ENCODE peak calls at places on chromosomes 6 and 20, in four cellular contexts. U, A, G and L are unnamed samples. For H3K9me3, the result is how much of the 10 kb centered on the place peaks cover.

GRCh38 chr6:138546733-138547185 is 47.5 kb upstream of the NHSL1 start:
- DNase-seq in U (no peak), A (no peak), G (no peak), L (no peak)

GRCh38 chr6:43771858-43772570 is 2.0 kb downstream of the VEGFA start:
- DNase-seq in U (peak), A (peak), G (peak), L (no peak)

GRCh38 chr6:118382126-118382525 is 166.0 kb upstream of the PLN start:
- DNase-seq in U (no peak), A (no peak), G (no peak), L (no peak)

GRCh38 chr6:160132776-160133338 is 11.2 kb downstream of the SLC22A1 start:
- DNase-seq in U (no peak), A (no peak), G (no peak), L (no peak)

GRCh38 chr6:157274471-157275226 is 48.7 kb downstream of the TMEM242 start:
- DNase-seq in U (peak), A (peak), G (peak), L (peak)

GRCh38 chr6:37004044-37004984 is 1.1 kb upstream of the FGD2 start:
- DNase-seq in U (no peak), A (no peak), G (no peak), L (no peak)

GRCh38 chr6:6004147-6004995 is 2.4 kb downstream of the NRN1 start:
- DNase-seq in U (no peak), A (no peak), G (no peak), L (no peak)

GRCh38 chr20:53940883-53941546 is 129.4 kb downstream of the BCAS1 start:
- DNase-seq in U (no peak), A (no peak), G (no peak), L (no peak)

GRCh38 chr6:85394853-85395538 is 54.9 kb upstream of the NT5E start:
- DNase-seq in U (no peak), A (no peak), G (peak), L (no peak)

GRCh38 chr6:12348530-12349511 is 58.7 kb downstream of the EDN1 start:
- DNase-seq in U (no peak), A (no peak), G (peak), L (no peak)

GRCh38 chr6:158611600-158612041 is 32.9 kb downstream of the DYNLT1 start:
- DNase-seq in U (no peak), A (peak), G (peak), L (no peak)

GRCh38 chr6:121435444-121436069 is at the start of gene GJA1:
- DNase-seq in U (no peak), A (no peak), G (peak), L (no peak)

GRCh38 chr20:10216146-10216741 is 2.4 kb upstream of the SNAP25 start:
- DNase-seq in U (no peak), A (no peak), G (no peak), L (no peak)

GRCh38 chr6:42774201-42774600 is 7.7 kb upstream of the BICRAL start:
- DNase-seq in U (peak), A (no peak), G (no peak), L (no peak)

GRCh38 chr20:31811796-31812728 is 7.1 kb upstream of the MYLK2 start:
- DNase-seq in U (no peak), A (no peak), G (no peak), L (no peak)

GRCh38 chr6:165662041-165662491 is 975 bp downstream of the PDE10A start:
- DNase-seq in U (no peak), A (peak), G (no peak), L (no peak)

GRCh38 chr6:13703496-13703895 is 8.1 kb downstream of the RANBP9 start:
- DNase-seq in U (no peak), A (no peak), G (no peak), L (no peak)

GRCh38 chr6:166258854-166259276 is 49.3 kb downstream of the PRR18 start:
- DNase-seq in U (no peak), A (peak), G (peak), L (no peak)

GRCh38 chr6:169241688-169242350 is 11.8 kb downstream of the THBS2 start:
- DNase-seq in U (no peak), A (no peak), G (no peak), L (no peak)

GRCh38 chr20:46752639-46753235 is 43.3 kb downstream of the SLC2A10 start:
- DNase-seq in U (peak), A (peak), G (peak), L (peak)

GRCh38 chr6:3022765-3023662 is 23.3 kb downstream of the NQO2 start:
- DNase-seq in U (peak), A (peak), G (no peak), L (peak)

GRCh38 chr20:52923123-52923543 is 49.0 kb upstream of the TSHZ2 start:
- DNase-seq in U (no peak), A (no peak), G (no peak), L (no peak)

GRCh38 chr6:34469499-34469898 is 3.6 kb downstream of the PACSIN1 start:
- DNase-seq in U (no peak), A (no peak), G (no peak), L (no peak)

GRCh38 chr20:3930265-3931206 is 41.3 kb downstream of the PANK2 start:
- DNase-seq in U (no peak), A (no peak), G (no peak), L (no peak)

GRCh38 chr6:90610291-90610670 is 23.4 kb upstream of the MAP3K7 start:
- DNase-seq in U (no peak), A (peak), G (no peak), L (no peak)

GRCh38 chr6:80003841-80004198 is 629 bp upstream of the TTK start:
- DNase-seq in U (peak), A (no peak), G (no peak), L (peak)

GRCh38 chr6:16432075-16433032 is 194.0 kb downstream of the GMPR start:
- DNase-seq in U (no peak), A (no peak), G (peak), L (no peak)

GRCh38 chr6:157428418-157429202 is 47.6 kb downstream of the ZDHHC14 start:
- DNase-seq in U (no peak), A (no peak), G (no peak), L (no peak)

DNA sequence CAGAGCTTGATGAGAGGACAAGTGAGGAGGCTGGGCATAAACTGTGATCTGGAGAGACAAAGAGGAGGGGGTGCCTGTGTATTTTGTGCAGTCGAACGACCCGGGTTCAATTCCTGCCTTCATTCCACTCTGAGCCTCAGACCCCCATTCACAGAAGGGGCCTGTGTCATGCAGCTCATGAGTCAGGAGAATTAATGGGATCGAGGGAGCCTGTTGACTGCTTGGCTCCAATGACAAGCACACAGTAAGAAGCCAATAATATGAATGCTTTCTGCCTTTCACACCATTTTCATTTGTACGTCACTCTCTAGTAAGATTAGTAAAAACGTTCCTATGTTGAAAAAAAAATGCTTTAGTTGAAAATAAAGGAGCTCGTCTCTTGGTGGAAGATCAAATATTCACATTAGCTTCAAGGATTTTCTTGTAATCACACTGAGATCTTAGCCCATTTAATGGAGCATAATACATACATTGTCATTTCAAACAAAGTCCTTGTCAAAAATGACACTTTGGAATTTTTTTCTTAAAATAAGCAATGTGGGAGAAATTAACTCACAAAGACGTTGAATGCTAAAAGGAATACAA is 246.8 kb upstream of the AFDN start:
- DNase-seq in U (no peak), A (no peak), G (no peak), L (no peak)
- H3K9me3 ChIP-seq in U (under half), A (under half), G (under half), L (under half)

GRCh38 chr6:53394704-53395103 is 46.0 kb upstream of the ELOVL5 start:
- DNase-seq in U (no peak), A (no peak), G (no peak), L (no peak)
- H3K9me3 ChIP-seq in U (under half), A (under half), G (under half), L (under half)

DNA sequence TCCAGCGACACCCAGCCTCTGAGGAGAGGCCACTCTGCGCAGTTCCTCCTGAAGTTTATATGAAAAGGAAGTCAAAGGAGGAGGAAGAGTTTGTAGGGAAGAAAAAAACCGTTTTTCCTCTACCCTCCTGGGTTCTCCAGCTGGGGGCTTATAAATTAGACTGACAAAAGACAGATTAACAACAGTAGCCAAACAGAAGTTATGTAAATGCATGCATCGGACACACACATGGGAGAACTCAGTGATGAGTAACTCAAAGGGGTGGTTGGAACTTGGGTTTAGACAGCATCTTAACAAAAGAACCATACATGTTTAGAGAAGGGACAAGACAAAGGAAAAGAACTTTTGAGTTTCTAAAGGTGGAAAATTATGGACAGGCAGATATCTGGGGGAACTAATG is 71.2 kb downstream of the CD24 start:
- DNase-seq in U (no peak), A (no peak), G (no peak), L (no peak)
- H3K9me3 ChIP-seq in U (under half), A (under half), G (under half), L (under half)

GRCh38 chr6:29743568-29743967 is 20.3 kb downstream of the HLA-F start:
- DNase-seq in U (no peak), A (no peak), G (no peak), L (no peak)

GRCh38 chr6:29739882-29740261 is 16.6 kb downstream of the HLA-F start:
- DNase-seq in U (no peak), A (no peak), G (no peak), L (no peak)

GRCh38 chr6:29744131-29744530 is 20.9 kb downstream of the HLA-F start:
- DNase-seq in U (no peak), A (no peak), G (no peak), L (no peak)

GRCh38 chr6:29743025-29743424 is 19.8 kb downstream of the HLA-F start:
- DNase-seq in U (no peak), A (no peak), G (no peak), L (no peak)

DNA sequence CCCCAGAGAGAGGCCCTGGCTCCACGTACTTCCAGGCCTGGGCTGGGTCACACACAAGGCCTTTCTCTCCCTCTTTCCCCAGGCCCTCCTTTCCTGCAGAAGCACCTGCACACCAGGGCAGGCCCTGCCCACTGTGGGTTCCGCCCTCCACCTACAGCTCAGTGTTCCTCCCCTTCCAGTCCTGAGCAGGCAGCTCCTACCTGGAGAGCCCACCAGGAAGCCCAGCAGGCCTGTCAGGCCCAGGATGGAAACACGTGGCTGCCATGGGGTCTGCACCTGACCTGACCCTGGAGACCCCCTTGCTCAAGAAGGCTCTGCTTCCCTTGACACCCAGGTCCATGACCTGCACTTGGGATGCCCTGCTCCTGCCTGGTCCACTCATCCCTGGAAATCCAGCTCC is 19.0 kb downstream of the HLA-F start:
- DNase-seq in U (no peak), A (no peak), G (no peak), L (no peak)
- H3K9me3 ChIP-seq in U (under half), A (under half), G (under half), L (under half)

GRCh38 chr6:140185991-140186390 is 811.5 kb upstream of the CITED2 start:
- DNase-seq in U (no peak), A (no peak), G (no peak), L (no peak)

GRCh38 chr6:140183881-140184280 is 809.4 kb upstream of the CITED2 start:
- DNase-seq in U (no peak), A (no peak), G (no peak), L (no peak)

GRCh38 chr6:140180306-140180705 is 805.9 kb upstream of the CITED2 start:
- DNase-seq in U (no peak), A (no peak), G (no peak), L (no peak)

GRCh38 chr6:140178550-140179334 is 804.3 kb upstream of the CITED2 start:
- DNase-seq in U (no peak), A (no peak), G (no peak), L (no peak)

GRCh38 chr6:140182819-140183218 is 808.4 kb upstream of the CITED2 start:
- DNase-seq in U (no peak), A (no peak), G (no peak), L (no peak)
- H3K9me3 ChIP-seq in U (under half), A (under half), G (under half), L (under half)

GRCh38 chr6:322205-322930 is 30.1 kb downstream of the DUSP22 start:
- DNase-seq in U (no peak), A (no peak), G (no peak), L (no peak)

GRCh38 chr6:319177-320131 is 27.2 kb downstream of the DUSP22 start:
- DNase-seq in U (peak), A (no peak), G (no peak), L (no peak)

GRCh38 chr6:320351-321157 is 28.3 kb downstream of the DUSP22 start:
- DNase-seq in U (peak), A (no peak), G (no peak), L (no peak)

GRCh38 chr6:322940-323729 is 30.8 kb downstream of the DUSP22 start:
- DNase-seq in U (no peak), A (no peak), G (no peak), L (no peak)

GRCh38 chr6:321158-321438 is 28.8 kb downstream of the DUSP22 start:
- DNase-seq in U (no peak), A (no peak), G (no peak), L (no peak)
- H3K9me3 ChIP-seq in U (under half), A (under half), G (under half), L (under half)

DNA sequence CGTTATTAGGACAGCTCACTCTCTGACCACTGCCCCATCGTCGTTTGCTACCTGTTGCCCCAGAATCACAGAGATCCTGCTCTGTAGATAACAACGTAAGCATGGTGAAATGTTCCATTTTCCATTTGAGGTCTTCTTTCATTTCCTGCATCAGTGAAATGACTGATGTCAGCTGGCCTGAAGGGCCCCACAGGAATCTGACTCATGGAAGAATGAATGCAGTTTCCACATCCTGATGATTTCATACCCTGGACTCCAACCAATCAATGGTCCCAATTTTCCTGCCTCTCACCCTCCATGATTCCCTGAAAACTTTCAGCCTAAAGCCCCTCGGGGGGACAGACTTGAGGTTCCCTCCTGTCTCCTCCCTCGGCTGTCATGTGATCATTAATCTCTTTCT is 394.4 kb upstream of the CDH4 start:
- DNase-seq in U (no peak), A (no peak), G (no peak), L (no peak)
- H3K9me3 ChIP-seq in U (under half), A (under half), G (under half), L (under half)

DNA sequence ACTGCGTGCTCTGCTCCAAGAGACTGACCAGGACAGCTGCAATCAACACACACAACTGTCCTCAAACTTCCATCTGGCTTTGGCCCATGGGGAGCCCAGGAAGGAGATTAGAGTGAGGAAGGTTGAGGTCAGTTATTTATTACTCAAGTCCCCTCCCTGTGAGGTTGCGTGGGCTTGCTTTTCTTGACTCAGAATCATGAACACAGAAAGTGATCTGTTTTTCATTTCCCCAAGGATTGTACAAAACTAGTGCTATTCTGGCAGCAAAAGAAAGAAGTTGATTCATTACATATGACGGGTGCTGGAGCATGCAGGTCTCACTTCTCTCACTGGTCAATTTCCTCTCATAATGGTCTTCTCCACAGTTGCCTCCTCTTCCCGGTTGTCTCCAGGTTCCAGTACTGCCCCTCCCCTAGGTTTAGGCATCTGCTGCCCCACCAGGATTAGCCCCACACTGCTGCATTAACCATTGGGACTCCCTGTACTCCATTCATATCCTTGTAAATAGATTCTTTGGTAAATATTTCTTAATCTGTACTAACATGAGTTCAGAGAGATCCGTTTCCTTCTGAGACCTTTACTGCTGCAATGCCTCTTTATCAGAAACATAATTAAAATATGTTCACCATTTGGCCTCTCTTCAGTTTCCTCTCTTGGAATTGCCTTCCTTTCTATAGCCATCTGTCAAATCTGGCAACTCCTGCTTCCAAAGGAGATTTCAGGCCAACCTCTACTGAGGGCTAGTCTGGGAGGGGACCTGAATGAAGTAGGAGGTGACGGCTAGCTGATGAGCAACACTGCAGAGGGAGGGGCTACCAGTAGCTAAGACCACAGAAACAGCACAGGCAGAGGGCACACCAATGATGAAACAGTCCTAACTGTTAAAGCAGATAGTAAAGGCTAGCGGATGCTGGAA is 888.8 kb downstream of the QKI start:
- DNase-seq in U (no peak), A (no peak), G (no peak), L (no peak)
- H3K9me3 ChIP-seq in U (under half), A (under half), G (under half), L (under half)

GRCh38 chr20:25083141-25083772 is 1.3 kb upstream of the VSX1 start:
- DNase-seq in U (no peak), A (peak), G (no peak), L (no peak)

GRCh38 chr20:25083773-25084615 is 2.1 kb upstream of the VSX1 start:
- DNase-seq in U (no peak), A (peak), G (no peak), L (no peak)

GRCh38 chr20:25082498-25082873 is 545 bp upstream of the VSX1 start:
- DNase-seq in U (no peak), A (no peak), G (no peak), L (no peak)

GRCh38 chr20:25081065-25081729 is 744 bp downstream of the VSX1 start:
- DNase-seq in U (peak), A (no peak), G (no peak), L (peak)

DNA sequence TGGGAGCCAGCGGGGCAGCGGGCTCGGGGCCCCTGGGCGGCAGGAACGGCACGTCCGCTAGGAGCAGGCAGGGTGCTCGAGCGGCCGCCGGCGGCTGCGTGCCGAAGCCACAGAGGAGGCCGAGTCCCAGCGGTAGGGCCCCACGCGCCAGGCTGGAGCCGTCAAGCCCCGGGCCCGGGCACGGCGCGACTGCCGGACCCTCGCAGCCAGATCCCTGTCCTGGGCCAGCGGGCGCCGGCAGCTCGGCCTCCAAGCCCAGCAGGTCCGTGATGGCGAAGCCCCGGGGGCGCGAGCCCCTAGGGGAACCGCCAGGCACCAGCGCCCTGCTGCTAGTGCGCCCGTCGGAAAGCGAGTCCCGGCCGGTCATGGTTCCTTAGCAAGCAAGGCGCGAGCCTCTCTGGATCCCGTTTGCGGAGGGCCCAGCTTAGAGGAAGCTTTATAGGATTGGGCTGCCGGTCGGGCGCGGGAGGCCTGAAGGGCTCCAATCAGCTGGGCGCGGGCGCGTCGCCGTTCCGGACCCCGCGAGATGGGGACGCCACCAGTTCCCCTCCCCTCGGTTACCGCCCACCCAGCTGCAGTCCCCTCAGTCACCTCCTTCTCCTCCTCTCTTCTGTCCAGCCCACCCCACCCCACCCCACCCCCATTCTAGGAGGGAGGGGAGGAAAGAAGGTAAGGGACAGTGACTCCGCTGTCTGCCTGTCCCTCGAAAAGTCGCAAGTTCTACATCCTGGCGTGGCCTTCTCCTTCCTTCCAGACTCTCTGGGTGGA is at the start of gene VSX1:
- DNase-seq in U (no peak), A (peak), G (no peak), L (no peak)
- H3K9me3 ChIP-seq in U (under half), A (under half), G (under half), L (under half)